ENCODE peak calls at places on chromosomes 16 and 17, in eight cellular contexts. U is vagina; Q is heart right ventricle; P is cardiac muscle cell; I is tibial nerve; C is aorta; F is CD4-positive, alpha-beta memory T cell; E is hepatocyte. X is an unnamed sample.

GRCh38 chr16:56988948-56989945 is at the start of gene NLRC5:
- DNase-seq in F (peak; percentile 88), I (peak; percentile 77), E (peak; percentile 90), Q (peak; percentile 85), P (peak; percentile 78), U (no peak), C (peak; percentile 96), X (peak; percentile 89)

GRCh38 chr17:17628388-17629008 is 37.0 kb upstream of the PEMT start:
- DNase-seq in C (no peak), P (no peak), Q (no peak), E (no peak), I (no peak), U (no peak), F (peak; percentile 35), X (no peak)

GRCh38 chr16:81707411-81708321 is 71.4 kb upstream of the PLCG2 start:
- DNase-seq in F (no peak), P (no peak), C (peak; percentile 75), U (no peak), I (no peak), E (no peak), Q (no peak), X (no peak)

GRCh38 chr17:82804442-82805191 is 35.2 kb downstream of the ZNF750 start:
- DNase-seq in E (no peak), U (no peak), C (peak; percentile 90), I (peak; percentile 82), F (no peak), Q (peak; percentile 84), P (no peak), X (peak; percentile 71)

GRCh38 chr17:2282297-2282873 is 21.2 kb downstream of the SMG6 start:
- DNase-seq in P (peak; percentile 61), I (no peak), U (no peak), C (no peak), Q (no peak), F (peak; percentile 56), E (peak; percentile 81), X (peak; percentile 30)

GRCh38 chr16:85557976-85558589 is 55.0 kb upstream of the GSE1 start:
- DNase-seq in U (no peak), Q (no peak), C (no peak), P (no peak), F (no peak), I (no peak), E (peak; percentile 80), X (no peak)

GRCh38 chr17:68468785-68469184 is 11.5 kb upstream of the WIPI1 start:
- DNase-seq in I (no peak), F (no peak), U (no peak), E (no peak), P (peak; percentile 90), Q (no peak), C (no peak), X (no peak)

GRCh38 chr17:4739122-4740024 is at the start of the genes CXCL16 and ZMYND15:
- DNase-seq in U (no peak), E (peak; percentile 90), C (peak; percentile 90), I (no peak), F (peak; percentile 66), Q (peak; percentile 58), P (peak; percentile 46), X (peak; percentile 51)

GRCh38 chr16:30354423-30355143 is 525 bp downstream of the CD2BP2 start:
- DNase-seq in I (peak; percentile 6), F (no peak), Q (no peak), E (peak; percentile 50), P (peak; percentile 57), U (no peak), C (peak; percentile 53), X (no peak)

GRCh38 chr17:40538019-40538935 is 27.0 kb downstream of the CCR7 start:
- DNase-seq in I (no peak), P (no peak), Q (peak; percentile 78), E (no peak), C (peak; percentile 89), F (no peak), U (no peak), X (no peak)

GRCh38 chr17:13967416-13967815 is 101.9 kb upstream of the COX10 start:
- DNase-seq in E (no peak), U (no peak), I (no peak), C (no peak), Q (no peak), F (no peak), P (no peak), X (no peak)

GRCh38 chr16:89925596-89926079 is 2.5 kb downstream of the TUBB3 start:
- DNase-seq in C (no peak), Q (no peak), U (no peak), F (no peak), P (no peak), I (no peak), E (no peak), X (no peak)

GRCh38 chr17:81651692-81652091 is 4.7 kb downstream of the PDE6G start:
- DNase-seq in E (no peak), U (no peak), I (no peak), P (no peak), Q (no peak), F (no peak), C (no peak), X (no peak)

GRCh38 chr17:50264263-50265113 is 9.8 kb upstream of the TMEM92 start:
- DNase-seq in P (peak; percentile 35), I (no peak), Q (no peak), F (no peak), E (peak; percentile 32), C (peak; percentile 84), U (peak; percentile 93), X (peak; percentile 26)

GRCh38 chr16:57092786-57093301 is 461 bp downstream of the CPNE2 start:
- DNase-seq in E (peak; percentile 64), I (no peak), C (peak; percentile 87), Q (peak; percentile 61), F (peak; percentile 45), P (peak; percentile 54), U (no peak), X (no peak)

DNA sequence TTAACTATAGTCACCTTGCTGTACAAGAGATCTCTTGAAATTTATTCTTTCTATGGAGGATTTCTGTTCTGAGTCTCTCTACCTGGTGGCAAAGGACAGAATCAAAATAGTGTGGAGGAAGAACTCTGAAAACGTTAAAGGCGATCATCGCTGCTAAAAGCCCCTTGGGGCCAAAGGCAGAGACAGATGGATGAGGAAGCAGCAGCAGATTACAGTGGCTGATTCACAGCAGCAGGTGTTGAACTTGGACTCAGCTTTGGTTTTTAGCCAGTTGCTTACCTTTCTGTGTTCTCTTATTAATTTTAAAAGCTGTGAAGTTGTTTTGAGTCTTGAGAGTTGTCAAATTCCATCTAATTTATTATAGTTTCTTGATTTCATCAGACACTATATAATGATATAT is 956.1 kb upstream of the GOT2 start:
- DNase-seq in I (no peak), Q (no peak), F (no peak), U (no peak), E (no peak), P (no peak), C (no peak), X (no peak)
- H3K9me3 ChIP-seq in I (no peaks in the 10 kb centered on the region), Q (no peaks in the 10 kb centered on the region), F (no peaks in the 10 kb centered on the region), U (no peaks in the 10 kb centered on the region), E (no peaks in the 10 kb centered on the region), P (no peaks in the 10 kb centered on the region), C (no peaks in the 10 kb centered on the region), X (no peaks in the 10 kb centered on the region)

DNA sequence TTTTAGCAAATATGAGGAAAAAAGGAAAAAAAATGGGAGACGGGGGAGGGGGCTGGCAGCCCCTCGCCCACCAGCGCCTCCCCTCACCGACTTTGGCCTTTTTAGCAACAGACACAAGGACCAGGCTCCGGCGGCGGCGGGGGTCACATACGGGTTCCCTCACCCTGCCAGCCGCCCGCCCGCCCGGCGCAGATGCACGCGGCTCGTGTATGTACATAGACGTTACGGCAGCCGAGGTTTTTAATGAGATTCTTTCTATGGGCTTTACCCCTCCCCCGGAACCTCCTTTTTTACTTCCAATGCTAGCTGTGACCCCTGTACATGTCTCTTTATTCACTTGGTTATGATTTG is 1.2 kb upstream of the TMEM88 start:
- DNase-seq in E (peak; percentile 15), P (no peak), U (no peak), C (no peak), F (no peak), Q (no peak), I (no peak), X (no peak)
- H3K27ac ChIP-seq in E (no peak overlapping the region), P (no peak overlapping the region), U (no peak overlapping the region), C (no peak overlapping the region), F (no peak overlapping the region), Q (no peak overlapping the region), I (no peak overlapping the region), X (no peak overlapping the region)

GRCh38 chr17:42691021-42691545 is 8.8 kb downstream of the CNTNAP1 start:
- DNase-seq in E (no peak), I (no peak), P (no peak), F (no peak), Q (no peak), U (no peak), C (no peak), X (no peak)

GRCh38 chr17:42695500-42695899 is 13.2 kb downstream of the CNTNAP1 start:
- DNase-seq in P (no peak), I (no peak), E (no peak), F (no peak), U (no peak), Q (no peak), C (peak; percentile 73), X (no peak)

GRCh38 chr17:42694524-42694923 is 12.2 kb downstream of the CNTNAP1 start:
- DNase-seq in Q (no peak), F (no peak), P (no peak), U (no peak), E (no peak), C (no peak), I (no peak), X (no peak)

GRCh38 chr17:42690596-42690995 is 8.3 kb downstream of the CNTNAP1 start:
- DNase-seq in E (no peak), F (no peak), I (no peak), U (no peak), Q (no peak), C (no peak), P (no peak), X (no peak)

GRCh38 chr17:42692489-42692888 is 10.2 kb downstream of the CNTNAP1 start:
- DNase-seq in P (no peak), I (no peak), F (no peak), E (no peak), Q (no peak), C (peak; percentile 53), U (no peak), X (no peak)
- H3K4me1 ChIP-seq in P (no peaks in the 10 kb centered on the region), I (no peaks in the 10 kb centered on the region), F (no peaks in the 10 kb centered on the region), E (no peaks in the 10 kb centered on the region), Q (no peaks in the 10 kb centered on the region), C (no peaks in the 10 kb centered on the region), U (no peaks in the 10 kb centered on the region), X (no peaks in the 10 kb centered on the region)

GRCh38 chr17:62630365-62631085 is 3.1 kb downstream of the MRC2 start:
- DNase-seq in P (no peak), F (no peak), I (no peak), U (no peak), Q (no peak), E (no peak), C (no peak), X (no peak)

GRCh38 chr17:62627219-62627903 is at the start of gene MRC2:
- DNase-seq in I (no peak), E (peak; percentile 74), U (no peak), P (peak; percentile 67), C (peak; percentile 94), F (no peak), Q (peak; percentile 76), X (peak; percentile 86)

GRCh38 chr17:62627904-62628603 is 584 bp downstream of the MRC2 start:
- DNase-seq in U (no peak), E (peak; percentile 70), F (no peak), Q (peak; percentile 44), C (peak; percentile 88), P (peak; percentile 50), I (no peak), X (peak; percentile 50)

GRCh38 chr17:62629556-62630364 is 2.3 kb downstream of the MRC2 start:
- DNase-seq in C (no peak), I (no peak), E (no peak), P (no peak), F (no peak), Q (no peak), U (no peak), X (no peak)

GRCh38 chr17:62628845-62629555 is 1.5 kb downstream of the MRC2 start:
- DNase-seq in F (no peak), C (no peak), P (peak; percentile 64), Q (peak; percentile 37), E (peak; percentile 55), I (no peak), U (no peak), X (peak; percentile 73)
- H3K9me3 ChIP-seq in F (no peaks in the 10 kb centered on the region), C (no peaks in the 10 kb centered on the region), P (no peaks in the 10 kb centered on the region), Q (no peaks in the 10 kb centered on the region), E (no peaks in the 10 kb centered on the region), I (no peaks in the 10 kb centered on the region), U (no peaks in the 10 kb centered on the region), X (no peaks in the 10 kb centered on the region)